ENCODE peak calls at places on chromosome X, in six cellular contexts. C is AG04450, J is lower leg skin, S is left lung, W is epithelial cell of esophagus, Q is cardiac fibroblast. U is an unnamed sample.

GRCh38 chrX:139967300-139967699 is 2.0 kb upstream of the CXorf66 start:
- DNase-seq in Q (peak), J (no peak), W (peak), S (no peak), C (no peak), U (no peak)

GRCh38 chrX:97524340-97524739 is 640.6 kb downstream of the RPA4 start:
- DNase-seq in J (no peak), S (no peak), W (peak), C (no peak), Q (no peak), U (no peak)

GRCh38 chrX:119407681-119408080 is 8.5 kb downstream of the SLC25A43 start:
- DNase-seq in C (no peak), J (no peak), Q (peak), S (no peak), W (peak), U (no peak)

GRCh38 chrX:155027509-155028066 is 944 bp downstream of the FUNDC2 start:
- DNase-seq in C (no peak), J (peak), W (peak), S (no peak), Q (peak), U (peak)

GRCh38 chrX:152932598-152933175 is 34.8 kb downstream of the ZNF185 start:
- DNase-seq in Q (no peak), C (no peak), J (no peak), S (peak), W (no peak), U (no peak)

GRCh38 chrX:27598312-27598711 is 8.2 kb downstream of the DCAF8L2 start:
- DNase-seq in J (no peak), W (no peak), C (no peak), S (no peak), Q (peak), U (no peak)

GRCh38 chrX:9706426-9706825 is 59.2 kb downstream of the GPR143 start:
- DNase-seq in W (no peak), J (no peak), Q (no peak), C (no peak), S (no peak), U (no peak)

GRCh38 chrX:107549504-107549903 is 78.8 kb upstream of the PRPS1 start:
- DNase-seq in W (no peak), Q (no peak), J (no peak), C (no peak), S (no peak), U (no peak)

GRCh38 chrX:138020941-138021340 is 455.0 kb downstream of the ZIC3 start:
- DNase-seq in J (no peak), C (no peak), S (no peak), Q (no peak), W (no peak), U (no peak)

GRCh38 chrX:153773741-153774575 is 6.9 kb upstream of the SRPK3 start:
- DNase-seq in Q (no peak), C (no peak), J (no peak), S (no peak), W (no peak), U (no peak)

GRCh38 chrX:54786972-54787371 is 11.1 kb downstream of the ITIH6 start:
- DNase-seq in W (peak), C (no peak), S (no peak), J (no peak), Q (peak), U (no peak)

GRCh38 chrX:154549766-154550165 is 2.3 kb downstream of the IKBKG start:
- DNase-seq in J (no peak), Q (no peak), C (no peak), S (no peak), W (peak), U (no peak)

GRCh38 chrX:109535578-109535977 is 1.1 kb upstream of the NXT2 start:
- DNase-seq in J (no peak), W (no peak), S (no peak), Q (no peak), C (no peak), U (no peak)

GRCh38 chrX:10189317-10190268 is 32.8 kb downstream of the CLCN4 start:
- DNase-seq in Q (peak), C (no peak), J (peak), S (peak), W (peak), U (peak)

GRCh38 chrX:119488749-119489148 is 20.5 kb downstream of the SLC25A5 start:
- DNase-seq in J (peak), Q (peak), S (no peak), C (no peak), W (peak), U (no peak)

GRCh38 chrX:150370589-150371312 is 7.6 kb downstream of the MAMLD1 start:
- DNase-seq in Q (no peak), W (no peak), C (no peak), J (no peak), S (no peak), U (no peak)

GRCh38 chrX:47796433-47796906 is 40.2 kb upstream of the ZNF81 start:
- DNase-seq in S (no peak), W (peak), J (no peak), C (peak), Q (peak), U (no peak)

GRCh38 chrX:1140236-1140681 is 72.2 kb downstream of the CRLF2 start:
- DNase-seq in W (no peak), S (no peak), C (no peak), Q (no peak), J (no peak), U (no peak)

GRCh38 chrX:135484636-135485289 is 35.7 kb upstream of the INTS6L start:
- DNase-seq in W (peak), Q (peak), S (no peak), J (no peak), C (no peak), U (peak)

GRCh38 chrX:109393859-109394258 is 88.0 kb downstream of the GUCY2F start:
- DNase-seq in C (no peak), W (peak), S (no peak), J (no peak), Q (peak), U (no peak)

GRCh38 chrX:41108007-41108683 is 22.9 kb downstream of the USP9X start:
- DNase-seq in S (no peak), J (no peak), C (no peak), Q (peak), W (no peak), U (no peak)

GRCh38 chrX:133580630-133581029 is 165.3 kb upstream of the GPC4 start:
- DNase-seq in Q (no peak), W (peak), S (no peak), J (no peak), C (no peak), U (no peak)

GRCh38 chrX:46574941-46575381 is 1.4 kb downstream of the CHST7 start:
- DNase-seq in Q (no peak), W (peak), C (no peak), J (no peak), S (peak), U (no peak)

GRCh38 chrX:20382518-20383291 is 116.0 kb upstream of the RPS6KA3 start:
- DNase-seq in W (peak), J (no peak), C (no peak), Q (no peak), S (no peak), U (no peak)

GRCh38 chrX:96684339-96685204 is at the start of gene DIAPH2:
- DNase-seq in Q (peak), J (peak), C (peak), W (peak), S (peak), U (peak)

GRCh38 chrX:38095971-38096529 is 89.7 kb downstream of the SYTL5 start:
- DNase-seq in J (no peak), S (no peak), W (peak), Q (peak), C (no peak), U (no peak)

GRCh38 chrX:109793191-109793590 is 60.1 kb upstream of the ACSL4 start:
- DNase-seq in Q (peak), J (no peak), C (no peak), S (no peak), W (peak), U (no peak)

GRCh38 chrX:103248553-103248952 is 6.4 kb downstream of the TCEAL8 start:
- DNase-seq in J (no peak), Q (peak), C (no peak), W (peak), S (no peak), U (peak)

GRCh38 chrX:13658602-13659001 is 5.7 kb downstream of the TCEANC start:
- DNase-seq in S (no peak), C (no peak), Q (peak), W (peak), J (no peak), U (peak)

GRCh38 chrX:69133561-69134542 is 31.4 kb downstream of the PJA1 start:
- DNase-seq in J (no peak), C (peak), S (no peak), W (peak), Q (peak), U (peak)

GRCh38 chrX:101287402-101287801 is 3.7 kb downstream of the TAF7L start:
- DNase-seq in Q (peak), W (peak), S (no peak), C (peak), J (no peak), U (peak)

GRCh38 chrX:131595120-131595519 is 51.2 kb downstream of the OR13H1 start:
- DNase-seq in C (no peak), W (peak), S (no peak), Q (peak), J (no peak), U (no peak)

GRCh38 chrX:332496-332860 is 13.9 kb upstream of the GTPBP6 start:
- DNase-seq in S (peak), C (no peak), Q (no peak), J (no peak), W (no peak), U (no peak)

GRCh38 chrX:109336141-109336540 is 145.7 kb downstream of the GUCY2F start:
- DNase-seq in S (no peak), J (no peak), C (no peak), W (no peak), Q (no peak), U (no peak)

GRCh38 chrX:18041656-18042055 is 179.0 kb downstream of the BEND2 start:
- DNase-seq in Q (no peak), C (no peak), J (no peak), S (no peak), W (no peak), U (no peak)

GRCh38 chrX:108020631-108021030 is 24.2 kb upstream of the VSIG1 start:
- DNase-seq in S (no peak), Q (peak), C (no peak), W (peak), J (no peak), U (no peak)

GRCh38 chrX:39811391-39811790 is 286.4 kb downstream of the BCOR start:
- DNase-seq in Q (no peak), J (no peak), W (no peak), S (no peak), C (no peak), U (no peak)

GRCh38 chrX:11756354-11757318 is 1.4 kb upstream of the MSL3 start:
- DNase-seq in S (no peak), J (no peak), C (no peak), Q (peak), W (peak), U (no peak)
- H3K4me3 ChIP-seq in S (no peak), J (no peak), C (no peak), Q (no peak), W (no peak), U (peak)

DNA sequence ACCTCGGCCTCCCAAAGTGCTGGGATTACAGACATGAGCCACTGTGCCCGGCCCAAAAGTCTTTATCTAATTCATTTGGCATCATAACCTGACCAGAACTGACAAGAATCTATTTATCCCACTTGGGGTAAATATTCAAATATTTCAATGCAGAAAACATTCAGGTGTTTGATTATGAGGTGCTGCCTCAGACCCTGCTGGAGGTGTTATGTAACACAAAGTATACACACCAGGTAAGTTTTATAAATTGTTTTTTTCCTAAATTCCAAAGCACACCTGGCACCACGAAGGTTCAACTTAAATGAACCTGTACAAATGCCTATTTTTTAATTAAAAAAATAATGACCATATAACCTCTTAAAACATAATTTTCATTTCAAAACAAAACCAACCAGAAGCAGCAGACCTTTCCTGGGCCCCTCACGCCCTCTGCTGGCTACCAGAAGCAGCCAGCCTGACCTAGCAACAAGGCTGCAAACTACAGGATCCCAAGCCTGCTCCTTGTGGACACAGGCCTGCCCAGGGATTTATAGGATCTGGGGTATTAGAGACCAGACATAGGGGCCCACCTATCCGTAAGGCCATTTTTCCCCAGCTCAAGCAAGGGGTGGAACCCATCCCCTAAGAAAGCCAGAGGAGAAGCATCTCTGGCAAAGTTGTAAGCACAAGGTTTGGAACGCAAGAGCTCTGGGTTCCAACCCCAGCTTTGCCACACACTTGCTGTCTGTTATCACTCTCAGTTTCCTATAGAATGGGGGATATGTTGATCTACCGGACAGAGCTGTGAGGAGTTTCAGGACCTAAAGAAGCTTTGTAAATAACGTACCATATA is 11.7 kb downstream of the OTUD5 start:
- DNase-seq in J (no peak), S (peak), W (peak), C (peak), Q (peak), U (no peak)
- TF ChIP-seq CTCF in J (no peak), S (peak), W (peak), C (peak), Q (peak), U (peak)

GRCh38 chrX:43269201-43269600 is 386.9 kb upstream of the MAOA start:
- DNase-seq in C (no peak), J (no peak), S (no peak), W (peak), Q (peak), U (no peak)

GRCh38 chrX:43266487-43266886 is 389.6 kb upstream of the MAOA start:
- DNase-seq in J (no peak), W (no peak), Q (no peak), S (no peak), C (no peak), U (no peak)

DNA sequence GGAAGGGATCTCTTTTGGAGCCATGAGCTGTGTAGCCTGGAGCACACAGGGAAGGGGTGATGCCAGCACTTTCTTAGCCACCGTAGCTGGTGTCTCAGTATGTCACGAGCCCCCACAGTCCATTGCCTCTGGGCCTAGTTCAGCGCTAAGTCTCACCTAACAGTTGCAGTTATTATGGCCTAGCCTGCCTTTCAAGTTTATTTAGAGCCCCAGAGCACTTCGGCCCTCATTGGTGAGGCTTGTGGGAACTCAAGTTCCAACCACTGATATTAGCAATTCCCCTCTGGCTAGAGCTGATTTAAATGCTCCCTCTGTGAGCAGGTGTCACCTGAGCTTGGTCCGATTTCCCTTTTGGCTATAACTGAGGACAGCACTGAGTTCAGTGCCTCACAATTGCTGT is 388.4 kb upstream of the MAOA start:
- DNase-seq in J (no peak), C (no peak), Q (no peak), W (no peak), S (no peak), U (no peak)
- H3K4me3 ChIP-seq in J (no peak), C (no peak), Q (no peak), W (no peak), S (no peak), U (no peak)

GRCh38 chrX:112048707-112049106 is 33.9 kb downstream of the TRPC5 start:
- DNase-seq in C (no peak), Q (no peak), S (no peak), J (no peak), W (no peak), U (no peak)
- TF ChIP-seq CTCF in C (no peak), Q (no peak), S (no peak), J (no peak), W (no peak), U (no peak)

GRCh38 chrX:87005885-87006284 is 511.7 kb upstream of the KLHL4 start:
- DNase-seq in Q (no peak), C (no peak), J (no peak), W (no peak), S (no peak), U (no peak)
- H3K4me3 ChIP-seq in Q (no peak), C (no peak), J (no peak), W (no peak), S (no peak), U (no peak)

DNA sequence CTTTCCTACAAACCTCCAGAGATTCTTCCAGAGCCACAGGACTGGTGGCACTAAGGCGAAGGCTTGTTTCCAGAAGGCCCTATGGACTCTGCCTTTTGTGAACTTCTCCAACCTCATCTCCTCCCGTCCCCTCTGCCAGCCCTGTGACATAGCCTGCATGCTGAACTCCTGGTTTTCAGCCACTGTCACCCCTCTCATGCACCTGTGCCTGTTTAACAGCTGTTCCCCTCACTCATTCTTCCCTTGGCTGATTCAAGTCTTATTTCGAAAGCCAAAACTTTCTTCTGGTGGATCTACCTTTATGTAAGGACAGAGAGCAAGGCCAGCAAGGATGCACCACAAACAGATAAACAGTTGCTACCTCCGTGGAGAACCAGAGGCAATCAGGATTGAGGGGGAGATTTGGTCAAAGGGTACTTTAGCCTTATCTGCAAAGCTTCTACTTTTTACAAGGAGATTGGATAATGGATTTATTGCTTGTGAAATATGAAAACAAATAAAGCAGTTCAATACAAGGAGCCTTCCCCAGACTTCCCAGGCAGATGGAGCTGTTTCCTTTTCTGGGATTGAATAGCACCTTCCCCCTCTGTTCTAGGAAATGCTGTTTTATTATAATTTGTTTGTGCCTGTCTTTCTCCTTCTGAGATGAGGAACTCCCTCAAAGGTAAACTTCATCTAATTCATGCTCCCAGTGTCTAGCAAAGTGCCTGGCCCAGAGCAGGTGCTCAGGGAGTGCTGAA is 5.7 kb downstream of the CITED1 start:
- DNase-seq in S (no peak), C (no peak), W (no peak), J (no peak), Q (no peak), U (no peak)
- TF ChIP-seq CTCF in S (no peak), C (no peak), W (no peak), J (no peak), Q (no peak), U (no peak)

U was measured in astrocyte of the cerebellum.